ENCODE peak calls at places on chromosomes 5 and 9, in seven cellular contexts. F is body of pancreas; M is CD8-positive, alpha-beta T cell; G is iPS DF 6.9; O is heart left ventricle; L is tibial nerve; N is H9. D is an unnamed sample. For H3K27me3, the result is how much of the 10 kb centered on the place peaks cover.

GRCh38 chr5:60576425-60576824 is 123.5 kb downstream of the DEPDC1B start:
- DNase-seq in F (no peak), M (no peak), G (no peak), O (no peak), L (no peak), N (no peak), D (no peak)

GRCh38 chr9:89446440-89447310 is 51.2 kb downstream of the SEMA4D start:
- DNase-seq in F (no peak), M (no peak), G (no peak), O (peak), L (no peak), N (no peak), D (no peak)

GRCh38 chr5:154276932-154277331 is 86.4 kb downstream of the GALNT10 start:
- DNase-seq in F (peak), M (no peak), G (no peak), O (peak), L (peak), N (no peak), D (peak)

GRCh38 chr9:99259231-99259918 is 37.3 kb downstream of the SEC61B start:
- DNase-seq in F (peak), M (no peak), G (no peak), O (peak), L (peak), N (peak), D (peak)

GRCh38 chr9:4035809-4036208 is 264.1 kb downstream of the GLIS3 start:
- DNase-seq in F (no peak), M (no peak), G (no peak), O (no peak), L (no peak), N (peak), D (no peak)

GRCh38 chr5:67549263-67549551 is 352.6 kb upstream of the CD180 start:
- DNase-seq in F (no peak), M (no peak), G (no peak), O (no peak), L (no peak), N (no peak), D (no peak)

GRCh38 chr9:64773491-64773931 is 511.5 kb downstream of the FOXD4L5 start:
- DNase-seq in F (no peak), M (no peak), G (no peak), O (no peak), L (peak), N (peak), D (no peak)

GRCh38 chr5:15807248-15807647 is 307.3 kb downstream of the FBXL7 start:
- DNase-seq in F (no peak), M (no peak), G (no peak), O (peak), L (no peak), N (no peak), D (no peak)

GRCh38 chr5:37658440-37658839 is 181.4 kb downstream of the GDNF start:
- DNase-seq in F (no peak), M (no peak), G (no peak), O (no peak), L (no peak), N (no peak), D (no peak)

GRCh38 chr9:68775003-68775730 is 70.1 kb downstream of the PIP5K1B start:
- DNase-seq in F (no peak), M (no peak), G (no peak), O (no peak), L (no peak), N (no peak), D (no peak)

GRCh38 chr5:96196407-96196806 is 234.8 kb upstream of the ELL2 start:
- DNase-seq in F (no peak), M (no peak), G (no peak), O (no peak), L (no peak), N (no peak), D (no peak)

GRCh38 chr5:100909034-100909433 is 6.0 kb upstream of the ST8SIA4 start:
- DNase-seq in F (no peak), M (no peak), G (no peak), O (no peak), L (no peak), N (no peak), D (no peak)

GRCh38 chr9:131276891-131277672 is 772 bp upstream of the FAM78A start:
- DNase-seq in F (no peak), M (no peak), G (no peak), O (no peak), L (no peak), N (no peak), D (no peak)

GRCh38 chr5:1011226-1011631 is 2.6 kb downstream of the NKD2 start:
- DNase-seq in F (peak), M (no peak), G (peak), O (peak), L (no peak), N (peak), D (no peak)

GRCh38 chr5:69498384-69498783 is 5.8 kb downstream of the OCLN start:
- DNase-seq in F (no peak), M (no peak), G (no peak), O (no peak), L (no peak), N (no peak), D (no peak)

GRCh38 chr5:11390369-11390768 is 513.9 kb downstream of the CTNND2 start:
- DNase-seq in F (no peak), M (no peak), G (no peak), O (no peak), L (no peak), N (no peak), D (no peak)

GRCh38 chr9:84324811-84325210 is 15.7 kb downstream of the SLC28A3 start:
- DNase-seq in F (no peak), M (no peak), G (no peak), O (no peak), L (no peak), N (no peak), D (no peak)

GRCh38 chr5:146580237-146580636 is 64.2 kb upstream of the GPR151 start:
- DNase-seq in F (no peak), M (no peak), G (no peak), O (no peak), L (no peak), N (no peak), D (no peak)

GRCh38 chr9:104923289-104923688 is 4.7 kb downstream of the ABCA1 start:
- DNase-seq in F (no peak), M (no peak), G (no peak), O (no peak), L (no peak), N (no peak), D (no peak)

GRCh38 chr9:90035471-90035870 is 430.7 kb downstream of the GADD45G start:
- DNase-seq in F (no peak), M (no peak), G (no peak), O (no peak), L (no peak), N (no peak), D (peak)

GRCh38 chr5:65727491-65728156 is 5.6 kb downstream of the NLN start:
- DNase-seq in F (no peak), M (no peak), G (no peak), O (no peak), L (no peak), N (no peak), D (no peak)

GRCh38 chr5:13930721-13931246 is 13.7 kb downstream of the DNAH5 start:
- DNase-seq in F (no peak), M (no peak), G (no peak), O (no peak), L (no peak), N (no peak), D (no peak)

GRCh38 chr5:16160706-16161105 is 18.9 kb downstream of the MARCHF11 start:
- DNase-seq in F (peak), M (no peak), G (peak), O (no peak), L (no peak), N (peak), D (no peak)

GRCh38 chr9:124359426-124359825 is 55.8 kb downstream of the PSMB7 start:
- DNase-seq in F (no peak), M (no peak), G (no peak), O (no peak), L (no peak), N (no peak), D (no peak)

GRCh38 chr5:133552925-133553525 is 59.3 kb downstream of the FSTL4 start:
- DNase-seq in F (peak), M (peak), G (peak), O (no peak), L (peak), N (peak), D (peak)

GRCh38 chr5:2017540-2018389 is 135.0 kb upstream of the IRX4 start:
- DNase-seq in F (no peak), M (no peak), G (no peak), O (no peak), L (no peak), N (no peak), D (no peak)

GRCh38 chr5:109063223-109063622 is 315.5 kb downstream of the FER start:
- DNase-seq in F (no peak), M (no peak), G (no peak), O (no peak), L (no peak), N (no peak), D (no peak)

GRCh38 chr5:127615916-127616315 is 33.0 kb upstream of the CTXN3 start:
- DNase-seq in F (no peak), M (no peak), G (no peak), O (no peak), L (no peak), N (no peak), D (no peak)

GRCh38 chr5:73135429-73136276 is 15.3 kb downstream of the TMEM171 start:
- DNase-seq in F (no peak), M (no peak), G (no peak), O (no peak), L (no peak), N (peak), D (no peak)

GRCh38 chr9:36925033-36925432 is 109.0 kb downstream of the PAX5 start:
- DNase-seq in F (no peak), M (no peak), G (no peak), O (no peak), L (no peak), N (no peak), D (no peak)

DNA sequence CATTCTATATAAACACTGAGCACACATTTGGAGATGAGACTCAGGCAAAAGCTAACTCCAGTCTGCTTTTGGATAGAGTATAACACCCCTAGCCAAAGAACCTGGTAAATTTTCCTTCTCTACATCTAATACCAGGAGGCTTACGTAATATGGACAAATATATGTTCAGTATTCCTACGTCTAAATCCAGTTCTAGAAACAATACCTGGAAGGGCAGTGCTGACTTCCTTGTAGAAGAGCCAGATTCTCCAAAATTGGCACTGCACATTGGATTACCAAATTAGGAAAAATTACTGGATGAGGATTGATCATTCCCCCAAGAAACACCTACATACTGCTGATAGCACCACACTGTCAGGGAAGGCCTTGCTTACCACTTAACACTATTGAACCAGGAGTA is 247.4 kb downstream of the SAXO1 start:
- DNase-seq in F (no peak), M (no peak), G (no peak), O (no peak), L (no peak), N (no peak), D (no peak)
- H3K27ac ChIP-seq in F (no peak), M (no peak), G (no peak), O (peak), L (no peak), N (no peak), D (peak)

DNA sequence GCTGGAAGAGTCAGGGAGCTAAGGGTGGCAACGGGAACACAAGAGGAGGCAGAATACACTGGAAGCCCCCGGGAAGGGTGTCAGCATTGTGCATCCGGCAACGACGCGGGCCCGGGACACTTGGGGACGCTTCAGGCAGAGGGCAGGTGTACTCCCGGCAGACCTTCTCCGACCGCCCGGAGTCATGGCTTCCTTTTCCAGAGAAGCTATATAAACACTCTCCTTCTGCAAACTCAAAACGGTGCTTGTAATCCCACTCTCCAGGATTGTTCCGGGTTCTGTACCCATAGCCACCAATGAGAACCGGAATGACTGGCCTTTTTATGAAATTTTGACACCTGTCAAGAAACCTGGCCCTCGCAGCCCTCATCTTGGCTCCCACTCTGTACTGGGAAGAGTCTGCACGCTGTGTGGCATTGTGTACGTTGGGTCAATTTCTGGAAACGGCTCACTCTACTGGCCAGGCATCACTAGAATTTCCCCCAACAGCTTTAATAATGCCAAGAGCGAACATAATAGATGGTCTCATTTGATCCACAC is 462 bp upstream of the MCC start:
- DNase-seq in F (no peak), M (no peak), G (no peak), O (no peak), L (no peak), N (no peak), D (no peak)
- H3K27me3 ChIP-seq in F (under half), M (under half), G (under half), O (under half), L (under half), N (under half), D (under half)

GRCh38 chr9:87516931-87517300 is 19.2 kb downstream of the DAPK1 start:
- DNase-seq in F (no peak), M (no peak), G (no peak), O (no peak), L (no peak), N (no peak), D (no peak)
- H3K27ac ChIP-seq in F (no peak), M (no peak), G (no peak), O (peak), L (no peak), N (no peak), D (peak)

GRCh38 chr9:135612981-135613910 is 26.1 kb downstream of the GLT6D1 start:
- DNase-seq in F (no peak), M (no peak), G (no peak), O (no peak), L (no peak), N (no peak), D (peak)
- H3K27me3 ChIP-seq in F (under half), M (under half), G (under half), O (under half), L (under half), N (under half), D (under half)

GRCh38 chr9:34252670-34253459 is 74.0 kb downstream of the UBAP1 start:
- DNase-seq in F (peak), M (no peak), G (peak), O (peak), L (peak), N (peak), D (peak)

GRCh38 chr9:34254966-34255825 is 73.9 kb downstream of the KIF24 start:
- DNase-seq in F (peak), M (no peak), G (no peak), O (peak), L (no peak), N (no peak), D (no peak)

GRCh38 chr9:34256104-34256503 is 73.0 kb downstream of the KIF24 start:
- DNase-seq in F (no peak), M (no peak), G (no peak), O (peak), L (no peak), N (peak), D (no peak)

GRCh38 chr9:34253460-34253837 is 74.6 kb downstream of the UBAP1 start:
- DNase-seq in F (peak), M (no peak), G (no peak), O (peak), L (no peak), N (no peak), D (no peak)

GRCh38 chr9:34254141-34254913 is 74.7 kb downstream of the KIF24 start:
- DNase-seq in F (peak), M (no peak), G (no peak), O (peak), L (no peak), N (no peak), D (no peak)
- H3K27ac ChIP-seq in F (peak), M (no peak), G (no peak), O (peak), L (peak), N (no peak), D (no peak)

DNA sequence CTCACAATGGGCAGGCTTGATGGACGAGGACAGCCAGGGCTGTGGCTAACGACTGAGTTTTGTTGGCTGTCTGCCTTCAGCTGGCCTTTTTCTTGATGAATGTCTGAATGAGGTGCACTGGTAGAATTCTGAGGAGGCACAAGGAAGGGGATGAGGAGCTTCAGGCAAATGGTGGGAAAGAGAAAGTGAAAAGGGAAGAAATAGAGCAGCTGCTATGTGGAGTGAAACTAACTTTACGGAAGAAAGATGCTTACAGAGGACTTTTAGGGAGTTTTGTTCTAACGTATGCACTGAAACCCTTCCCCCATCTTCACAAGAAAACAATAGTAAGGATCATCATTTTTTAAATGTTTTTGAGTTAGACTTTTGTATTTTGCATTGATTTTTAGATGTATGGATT is 45.3 kb downstream of the OR2K2 start:
- DNase-seq in F (no peak), M (no peak), G (no peak), O (no peak), L (no peak), N (no peak), D (no peak)
- H3K27me3 ChIP-seq in F (under half), M (under half), G (under half), O (under half), L (under half), N (under half), D (under half)

GRCh38 chr9:114366334-114367128 is 21.3 kb downstream of the AKNA start:
- DNase-seq in F (no peak), M (no peak), G (no peak), O (no peak), L (no peak), N (no peak), D (no peak)
- H3K27ac ChIP-seq in F (no peak), M (peak), G (no peak), O (no peak), L (peak), N (no peak), D (no peak)

GRCh38 chr9:132965478-132965877 is 13.0 kb upstream of the GFI1B start:
- DNase-seq in F (no peak), M (no peak), G (no peak), O (no peak), L (no peak), N (no peak), D (no peak)

GRCh38 chr9:132973166-132973565 is 5.3 kb upstream of the GFI1B start:
- DNase-seq in F (no peak), M (no peak), G (no peak), O (no peak), L (no peak), N (no peak), D (no peak)

GRCh38 chr9:132973713-132974112 is 4.8 kb upstream of the GFI1B start:
- DNase-seq in F (no peak), M (no peak), G (no peak), O (no peak), L (no peak), N (no peak), D (no peak)

DNA sequence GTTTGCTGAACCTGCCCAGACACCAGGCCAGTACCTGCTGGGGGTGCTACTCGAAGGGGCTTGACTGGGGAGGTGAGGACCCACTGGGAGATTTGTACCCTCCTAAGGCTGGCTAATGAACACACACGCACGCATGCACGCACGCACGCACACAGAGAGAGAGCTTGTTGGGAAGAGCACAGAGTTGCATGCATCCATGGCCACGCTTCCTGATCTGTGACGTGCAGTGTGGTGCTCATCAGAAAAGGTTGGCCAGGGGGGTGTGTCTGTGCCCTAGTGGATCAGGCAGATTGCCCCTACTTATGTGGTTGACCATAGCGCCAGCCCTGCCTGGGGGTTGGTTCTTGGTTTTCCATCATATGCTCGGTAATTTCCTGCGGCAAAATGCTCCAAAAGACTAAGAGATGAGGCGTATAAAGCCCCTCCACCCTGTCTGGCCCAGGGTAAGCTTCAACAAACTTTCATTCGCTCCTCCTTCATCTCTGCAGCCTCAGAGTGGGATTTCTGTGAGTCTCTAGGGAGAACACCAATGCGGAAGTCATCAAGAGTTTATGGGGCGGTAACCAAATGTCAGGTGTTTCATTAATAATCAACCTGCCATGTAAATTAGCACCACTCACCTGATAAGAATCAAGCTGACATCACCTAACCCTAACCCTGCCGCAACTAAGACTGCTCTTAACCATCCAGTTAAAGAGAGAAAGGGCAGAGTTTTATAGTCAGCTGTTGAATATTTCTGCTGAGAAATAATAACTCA is 8.0 kb upstream of the GFI1B start:
- DNase-seq in F (no peak), M (no peak), G (no peak), O (no peak), L (no peak), N (no peak), D (no peak)
- H3K27me3 ChIP-seq in F (under half), M (under half), G (under half), O (under half), L (under half), N (under half), D (under half)

GRCh38 chr9:79581388-79581787 is 9.6 kb downstream of the TLE4 start:
- DNase-seq in F (no peak), M (no peak), G (no peak), O (no peak), L (no peak), N (no peak), D (no peak)
- H3K27ac ChIP-seq in F (no peak), M (peak), G (no peak), O (no peak), L (no peak), N (no peak), D (peak)